ENCODE peak calls at places on chromosomes 2 and 18, in nine cellular contexts. U is activated CD4-positive, CD25-positive, alpha-beta regulatory T cell; O is NAMALWA; P is stimulated activated CD4-positive, alpha-beta T cell treated with anti-CD3 and anti-CD28 coated beads, Interleukin-1b, Interleukin-23, amount 100 ng/mL, for 24 hours; M is T-helper 2 cell; A is A549; X is kidney tubule cell; F is GM06990; V is activated CD8-positive, alpha-beta T cell treated with anti-CD3 and anti-CD28 coated beads, Interleukin-2, amount 10 ng/mL, durations not matched to agents 7 days and 5 days. C is an unnamed sample.

GRCh38 chr18:54440292-54440691 is 82.6 kb downstream of the C18orf54 start:
- DNase-seq in U (no peak), O (no peak), P (no peak), M (no peak), A (no peak), X (peak; percentile 25), F (no peak), V (no peak), C (no peak)

GRCh38 chr2:174332607-174333001 is 2.1 kb upstream of the SP9 start:
- DNase-seq in U (no peak), O (no peak), P (no peak), M (no peak), A (no peak), X (no peak), F (peak; percentile 18), V (no peak), C (no peak)

GRCh38 chr2:25290811-25291510 is 50.8 kb downstream of the DNMT3A start:
- DNase-seq in U (no peak), O (no peak), P (no peak), M (no peak), A (no peak), X (no peak), F (no peak), V (no peak), C (peak; percentile 69)

GRCh38 chr18:49994410-49994809 is 181.1 kb upstream of the ACAA2 start:
- DNase-seq in U (no peak), O (no peak), P (no peak), M (no peak), A (no peak), X (no peak), F (no peak), V (no peak), C (no peak)

GRCh38 chr2:170996316-170996715 is 67.3 kb downstream of the GORASP2 start:
- DNase-seq in U (no peak), O (no peak), P (no peak), M (no peak), A (no peak), X (no peak), F (no peak), V (no peak), C (no peak)

GRCh38 chr2:230893338-230893737 is 28.6 kb downstream of the ITM2C start:
- DNase-seq in U (no peak), O (no peak), P (no peak), M (no peak), A (no peak), X (no peak), F (no peak), V (no peak), C (no peak)

GRCh38 chr2:128422571-128422970 is 103.9 kb upstream of the HS6ST1 start:
- DNase-seq in U (no peak), O (no peak), P (no peak), M (no peak), A (no peak), X (peak; percentile 57), F (no peak), V (no peak), C (no peak)

GRCh38 chr2:218276986-218277755 is 6.9 kb downstream of the PNKD start:
- DNase-seq in U (no peak), O (no peak), P (no peak), M (no peak), A (no peak), X (no peak), F (no peak), V (no peak), C (no peak)

GRCh38 chr2:140994856-140995255 is 1136.0 kb downstream of the LRP1B start:
- DNase-seq in U (no peak), O (no peak), P (no peak), M (no peak), A (no peak), X (no peak), F (no peak), V (no peak), C (no peak)

GRCh38 chr2:217035967-217036366 is 176.1 kb upstream of the TNP1 start:
- DNase-seq in U (no peak), O (no peak), P (no peak), M (no peak), A (no peak), X (no peak), F (no peak), V (no peak), C (no peak)

GRCh38 chr2:237473474-237474453 is 13.3 kb upstream of the MLPH start:
- DNase-seq in U (no peak), O (no peak), P (no peak), M (no peak), A (no peak), X (peak; percentile 29), F (no peak), V (no peak), C (peak; percentile 86)

GRCh38 chr2:191105082-191105481 is 45.7 kb downstream of the STAT4 start:
- DNase-seq in U (no peak), O (no peak), P (no peak), M (no peak), A (no peak), X (peak; percentile 5), F (no peak), V (no peak), C (no peak)

GRCh38 chr2:30800159-30800558 is 7.1 kb downstream of the CAPN13 start:
- DNase-seq in U (no peak), O (no peak), P (no peak), M (no peak), A (no peak), X (no peak), F (no peak), V (no peak), C (no peak)

GRCh38 chr2:141438536-141438935 is 692.3 kb downstream of the LRP1B start:
- DNase-seq in U (no peak), O (no peak), P (no peak), M (no peak), A (no peak), X (peak; percentile 17), F (no peak), V (no peak), C (no peak)

GRCh38 chr2:231680992-231681852 is 27.1 kb upstream of the PTMA start:
- DNase-seq in U (no peak), O (peak; percentile 70), P (no peak), M (no peak), A (peak; percentile 78), X (peak; percentile 83), F (peak; percentile 88), V (no peak), C (peak; percentile 83)

GRCh38 chr18:48676346-48676745 is 137.5 kb downstream of the CTIF start:
- DNase-seq in U (no peak), O (no peak), P (no peak), M (no peak), A (no peak), X (peak; percentile 54), F (no peak), V (no peak), C (no peak)

GRCh38 chr18:27785815-27786537 is 391.0 kb downstream of the CDH2 start:
- DNase-seq in U (no peak), O (no peak), P (no peak), M (no peak), A (no peak), X (no peak), F (no peak), V (no peak), C (peak; percentile 44)

GRCh38 chr18:38460657-38461056 is 895.1 kb upstream of the CELF4 start:
- DNase-seq in U (no peak), O (no peak), P (no peak), M (no peak), A (no peak), X (no peak), F (no peak), V (no peak), C (no peak)

GRCh38 chr2:240371461-240372000 is 63.9 kb upstream of the GPC1 start:
- DNase-seq in U (no peak), O (no peak), P (no peak), M (no peak), A (no peak), X (no peak), F (no peak), V (no peak), C (peak; percentile 51)

GRCh38 chr2:31467426-31467825 is 52.9 kb upstream of the XDH start:
- DNase-seq in U (no peak), O (no peak), P (no peak), M (peak; percentile 3), A (no peak), X (no peak), F (no peak), V (no peak), C (no peak)

GRCh38 chr2:236177967-236178909 is 10.1 kb upstream of the GBX2 start:
- DNase-seq in U (no peak), O (no peak), P (peak; percentile 31), M (peak; percentile 19), A (peak; percentile 85), X (peak; percentile 75), F (peak; percentile 47), V (peak; percentile 37), C (no peak)